ENCODE peak calls at places on chromosomes 6 and 20, in six cellular contexts. Z is HCT116, U is H1, L is SK-N-SH, T is K562, D is HepG2. S is an unnamed sample.

GRCh38 chr6:54624779-54625178 is 221.8 kb upstream of the FAM83B start:
- DNase-seq in T (no peak), Z (no peak), L (no peak), U (no peak), D (no peak), S (no peak)

GRCh38 chr20:42082611-42083010 is 464.4 kb upstream of the CHD6 start:
- DNase-seq in D (no peak), T (peak), U (no peak), L (peak), Z (no peak), S (no peak)

GRCh38 chr6:37630281-37630799 is 67.3 kb downstream of the MDGA1 start:
- DNase-seq in T (peak), U (no peak), L (no peak), D (peak), Z (peak), S (no peak)

GRCh38 chr6:43269273-43270007 is 26.2 kb downstream of the TTBK1 start:
- DNase-seq in L (no peak), D (no peak), T (peak), U (no peak), Z (no peak), S (no peak)

GRCh38 chr6:90005048-90005827 is 111.0 kb downstream of the GJA10 start:
- DNase-seq in T (no peak), U (no peak), Z (no peak), L (no peak), D (no peak), S (no peak)

GRCh38 chr20:18007534-18008292 is 38.9 kb downstream of the MGME1 start:
- DNase-seq in Z (no peak), U (no peak), L (peak), D (no peak), T (no peak), S (no peak)

GRCh38 chr20:31630187-31630790 is 7.4 kb upstream of the COX4I2 start:
- DNase-seq in L (no peak), D (no peak), Z (no peak), U (no peak), T (no peak), S (no peak)

GRCh38 chr20:50855498-50856474 is 60.9 kb downstream of the BCAS4 start:
- DNase-seq in Z (no peak), D (peak), T (no peak), L (peak), U (no peak), S (peak)

GRCh38 chr20:41456341-41456740 is 89.7 kb upstream of the EMILIN3 start:
- DNase-seq in L (no peak), U (no peak), T (no peak), D (no peak), Z (no peak), S (no peak)

GRCh38 chr6:37507082-37507481 is 7.4 kb upstream of the CCDC167 start:
- DNase-seq in Z (no peak), T (no peak), L (peak), U (no peak), D (no peak), S (no peak)

GRCh38 chr6:53464942-53465460 is 79.9 kb downstream of the GCLC start:
- DNase-seq in L (no peak), D (no peak), T (no peak), Z (no peak), U (no peak), S (no peak)

GRCh38 chr6:33418690-33419291 is 884 bp upstream of the CUTA start:
- DNase-seq in L (no peak), Z (no peak), D (no peak), T (peak), U (no peak), S (no peak)

GRCh38 chr6:117840541-117840983 is 66.5 kb upstream of the SLC35F1 start:
- DNase-seq in L (peak), U (no peak), Z (peak), D (peak), T (peak), S (no peak)

GRCh38 chr6:1316482-1317220 is 4.8 kb downstream of the FOXQ1 start:
- DNase-seq in D (peak), T (no peak), L (peak), U (no peak), Z (no peak), S (peak)

GRCh38 chr6:3723251-3723650 is 28.3 kb downstream of the PXDC1 start:
- DNase-seq in Z (no peak), T (no peak), U (no peak), D (no peak), L (no peak), S (no peak)

GRCh38 chr6:99019341-99019740 is 71.6 kb upstream of the FBXL4 start:
- DNase-seq in Z (no peak), D (no peak), T (no peak), U (no peak), L (no peak), S (no peak)

GRCh38 chr6:87407896-87408720 is at the start of gene CFAP206:
- DNase-seq in T (peak), U (peak), L (peak), D (peak), Z (peak), S (peak)

GRCh38 chr20:957544-957943 is 41.4 kb upstream of the ANGPT4 start:
- DNase-seq in L (no peak), Z (no peak), T (no peak), U (no peak), D (no peak), S (no peak)

GRCh38 chr6:157513004-157513603 is 132.1 kb downstream of the ZDHHC14 start:
- DNase-seq in L (no peak), U (no peak), Z (no peak), D (peak), T (no peak), S (no peak)

GRCh38 chr6:96466149-96466863 is 55.3 kb upstream of the UFL1 start:
- DNase-seq in U (no peak), Z (no peak), T (no peak), L (no peak), D (no peak), S (no peak)

GRCh38 chr20:31568041-31568731 is 36.9 kb upstream of the ID1 start:
- DNase-seq in Z (no peak), U (no peak), L (no peak), T (no peak), D (no peak), S (no peak)

GRCh38 chr6:112683926-112684325 is 336.8 kb downstream of the RFPL4B start:
- DNase-seq in L (no peak), D (no peak), T (no peak), U (no peak), Z (no peak), S (no peak)

GRCh38 chr6:35668708-35669440 is 19.8 kb downstream of the FKBP5 start:
- DNase-seq in U (no peak), L (no peak), D (no peak), Z (no peak), T (no peak), S (no peak)

GRCh38 chr20:6855806-6856205 is 88.3 kb downstream of the BMP2 start:
- DNase-seq in D (no peak), U (no peak), Z (no peak), L (no peak), T (no peak), S (no peak)

GRCh38 chr6:4313044-4313686 is 177.8 kb upstream of the ECI2 start:
- DNase-seq in T (no peak), L (no peak), U (no peak), D (no peak), Z (peak), S (peak)

GRCh38 chr6:146224988-146225387 is 196.1 kb downstream of the GRM1 start:
- DNase-seq in U (no peak), T (no peak), L (no peak), Z (no peak), D (no peak), S (no peak)

DNA sequence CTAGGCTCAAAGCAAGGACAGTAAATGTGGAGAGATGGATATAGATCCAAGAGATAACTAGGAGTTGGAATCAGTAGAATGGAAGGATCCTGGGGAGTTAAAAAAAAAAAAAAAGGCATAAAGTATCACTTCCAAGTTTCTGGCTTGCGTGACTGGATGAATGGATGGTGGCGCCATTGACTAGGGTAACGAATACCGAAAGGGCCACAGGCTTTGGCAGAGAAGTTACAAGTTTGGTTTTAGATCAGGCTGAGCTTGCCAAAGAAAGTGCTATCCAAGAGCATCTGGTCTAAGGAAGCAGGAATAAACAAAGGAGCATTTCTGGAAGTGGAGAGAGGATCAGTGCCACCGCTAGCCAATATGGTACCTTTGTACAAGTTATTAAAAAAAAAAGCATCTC is 17.5 kb downstream of the L3MBTL1 start:
- DNase-seq in L (no peak), U (no peak), Z (no peak), T (no peak), D (no peak), S (no peak)
- TF ChIP-seq JUND in L (no peak), U (no peak), Z (no peak), T (no peak), D (no peak), S (no peak)

GRCh38 chr6:46914279-46914810 is 7.4 kb downstream of the ADGRF5 start:
- DNase-seq in U (no peak), D (no peak), Z (no peak), L (no peak), T (no peak), S (no peak)

GRCh38 chr6:46904117-46904516 is 17.6 kb downstream of the ADGRF5 start:
- DNase-seq in Z (no peak), L (no peak), D (no peak), U (no peak), T (no peak), S (no peak)

GRCh38 chr6:46906776-46907175 is 15.0 kb downstream of the ADGRF5 start:
- DNase-seq in Z (no peak), D (no peak), L (no peak), U (no peak), T (no peak), S (no peak)

GRCh38 chr6:46909371-46909770 is 12.4 kb downstream of the ADGRF5 start:
- DNase-seq in U (no peak), Z (no peak), L (no peak), T (no peak), D (no peak), S (no peak)
- TF ChIP-seq JUND in U (no peak), Z (no peak), L (no peak), T (no peak), D (no peak), S (no peak)

GRCh38 chr20:48405909-48406308 is 421.9 kb downstream of the PREX1 start:
- DNase-seq in T (peak), D (peak), L (peak), Z (no peak), U (no peak), S (no peak)
- TF ChIP-seq JUND in T (no peak), D (no peak), L (no peak), Z (no peak), U (no peak), S (no peak)

GRCh38 chr20:33015700-33016580 is 8.4 kb downstream of the BPIFB2 start:
- DNase-seq in T (no peak), Z (no peak), D (no peak), L (no peak), U (no peak), S (no peak)

GRCh38 chr20:33013701-33014326 is 6.3 kb downstream of the BPIFB2 start:
- DNase-seq in D (no peak), T (no peak), L (no peak), U (no peak), Z (no peak), S (no peak)

GRCh38 chr20:33014336-33015113 is 7.0 kb downstream of the BPIFB2 start:
- DNase-seq in L (no peak), U (no peak), Z (no peak), T (no peak), D (no peak), S (no peak)

GRCh38 chr20:33016581-33017109 is 9.1 kb downstream of the BPIFB2 start:
- DNase-seq in D (no peak), Z (no peak), T (no peak), L (no peak), U (no peak), S (no peak)

GRCh38 chr20:33015114-33015491 is 7.6 kb downstream of the BPIFB2 start:
- DNase-seq in Z (no peak), T (no peak), U (no peak), L (no peak), D (no peak), S (no peak)
- TF ChIP-seq JUND in Z (no peak), T (no peak), U (no peak), L (no peak), D (no peak), S (no peak)

GRCh38 chr20:11048739-11049138 is 374.9 kb upstream of the JAG1 start:
- DNase-seq in Z (no peak), L (no peak), T (no peak), U (no peak), D (no peak), S (no peak)

GRCh38 chr20:11047559-11047958 is 373.8 kb upstream of the JAG1 start:
- DNase-seq in D (no peak), Z (no peak), T (no peak), L (no peak), U (no peak), S (no peak)

GRCh38 chr20:11044561-11044960 is 370.8 kb upstream of the JAG1 start:
- DNase-seq in Z (no peak), T (no peak), U (no peak), L (no peak), D (no peak), S (no peak)

GRCh38 chr20:11041396-11041795 is 367.6 kb upstream of the JAG1 start:
- DNase-seq in T (no peak), L (no peak), Z (no peak), D (no peak), U (no peak), S (no peak)

GRCh38 chr20:11045412-11046175 is 371.8 kb upstream of the JAG1 start:
- DNase-seq in Z (no peak), U (no peak), D (peak), L (no peak), T (no peak), S (no peak)
- TF ChIP-seq JUND in Z (no peak), U (no peak), D (no peak), L (no peak), T (no peak), S (no peak)

DNA sequence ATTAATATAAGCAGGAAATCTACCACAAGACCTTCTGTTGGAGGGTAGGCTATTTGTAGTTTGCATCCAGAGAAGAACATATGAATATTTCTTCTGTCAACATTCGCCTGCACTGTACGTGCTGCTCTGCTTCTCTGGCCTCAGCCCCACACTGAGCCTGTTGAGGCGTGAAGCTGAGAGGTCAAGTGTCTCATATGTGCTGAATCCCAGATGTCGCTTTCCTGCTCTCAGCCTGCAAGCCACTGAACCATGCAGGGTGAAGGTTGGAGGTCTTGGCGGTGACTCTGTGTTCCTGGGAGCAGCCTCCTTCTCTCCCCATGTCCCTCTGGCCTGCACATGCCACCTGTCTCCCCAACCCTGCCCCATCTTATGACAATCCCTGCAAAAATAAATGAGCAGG is 83.6 kb downstream of the TMEM170B start:
- DNase-seq in U (no peak), Z (no peak), D (no peak), T (no peak), L (no peak), S (no peak)
- TF ChIP-seq JUND in U (no peak), Z (no peak), D (no peak), T (no peak), L (no peak), S (no peak)

GRCh38 chr6:150557043-150557599 is 42.6 kb upstream of the PLEKHG1 start:
- DNase-seq in T (no peak), L (no peak), Z (no peak), D (no peak), U (no peak), S (no peak)
- TF ChIP-seq JUND in T (no peak), L (no peak), Z (no peak), D (no peak), U (no peak), S (no peak)

GRCh38 chr20:4957939-4958362 is 43.4 kb downstream of the SLC23A2 start:
- DNase-seq in D (no peak), U (no peak), L (no peak), Z (no peak), T (no peak), S (no peak)

GRCh38 chr20:4953881-4954280 is 47.4 kb downstream of the SLC23A2 start:
- DNase-seq in T (no peak), Z (no peak), D (no peak), L (no peak), U (no peak), S (no peak)

GRCh38 chr20:4957187-4957586 is 44.1 kb downstream of the SLC23A2 start:
- DNase-seq in U (no peak), D (no peak), T (no peak), L (no peak), Z (no peak), S (no peak)

GRCh38 chr20:4959582-4959981 is 41.7 kb downstream of the SLC23A2 start:
- DNase-seq in D (no peak), L (no peak), T (no peak), Z (peak), U (no peak), S (no peak)

GRCh38 chr20:4956200-4956810 is 45.0 kb downstream of the SLC23A2 start:
- DNase-seq in U (no peak), T (peak), L (peak), Z (peak), D (peak), S (peak)
- TF ChIP-seq JUND in U (no peak), T (no peak), L (no peak), Z (no peak), D (no peak), S (no peak)

DNA sequence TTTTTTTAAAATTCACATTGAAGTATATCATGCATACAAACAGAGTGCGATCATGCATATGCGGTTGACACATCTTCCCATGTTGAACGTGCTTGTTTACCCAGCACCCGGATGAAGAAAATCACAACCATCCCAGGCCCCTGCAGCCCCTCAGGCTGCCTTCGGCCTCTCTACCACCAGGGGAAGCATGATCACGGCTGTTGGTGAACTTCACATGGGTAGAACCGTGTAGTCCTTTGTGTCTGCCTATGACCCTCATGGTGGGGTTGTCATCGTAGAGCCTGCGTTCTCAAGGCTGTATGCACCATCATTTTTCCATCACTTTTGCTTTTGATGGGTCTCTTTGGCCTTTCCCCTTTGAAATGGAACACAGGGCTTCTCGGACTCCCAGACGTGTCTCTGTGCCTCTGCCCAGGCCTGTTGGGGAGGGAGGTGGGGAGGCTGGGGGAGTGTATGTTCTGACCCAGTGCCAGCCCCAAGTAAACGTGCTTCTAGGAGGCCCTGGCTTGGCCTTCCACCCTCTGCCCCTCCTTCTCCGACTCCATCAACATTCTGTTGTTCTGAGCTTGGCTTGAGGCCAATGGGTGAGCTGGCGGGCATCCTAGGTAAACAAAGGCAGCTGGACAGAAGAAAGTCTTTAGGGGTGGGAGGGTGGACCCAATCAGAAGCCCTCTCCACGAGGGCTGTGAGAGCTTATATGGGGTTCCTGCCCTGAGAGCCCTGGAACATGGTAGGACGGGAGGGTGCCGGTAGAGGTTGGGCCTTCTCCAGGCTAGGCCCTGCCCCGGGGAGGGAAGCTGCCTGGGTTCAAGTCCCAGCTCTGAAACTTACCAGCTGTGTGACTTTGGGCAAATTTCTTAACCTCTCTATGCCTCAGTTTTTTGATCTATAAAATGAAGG is 39.7 kb downstream of the TGM2 start:
- DNase-seq in Z (no peak), D (peak), T (no peak), U (no peak), L (no peak), S (no peak)
- TF ChIP-seq JUND in Z (no peak), D (peak), T (no peak), U (no peak), L (no peak), S (no peak)

GRCh38 chr20:3843490-3843889 is 3.1 kb upstream of the MAVS start:
- DNase-seq in L (no peak), T (peak), U (no peak), Z (peak), D (peak), S (no peak)
- TF ChIP-seq JUND in L (peak), T (peak), U (no peak), Z (peak), D (peak), S (no peak)

S was measured in T47D.